ENCODE peak calls at places on chromosome 12, in six cellular contexts. M, N, X, E, G and T are unnamed samples.

GRCh38 chr12:47393403-47393790 is 312.4 kb downstream of the RPAP3 start:
- DNase-seq in M (peak; percentile 20), E (no peak), X (no peak), G (no peak), N (no peak), T (no peak)

GRCh38 chr12:54220092-54220557 is 31.3 kb upstream of the SMUG1 start:
- DNase-seq in N (peak; percentile 61), X (peak; percentile 64), G (no peak), M (peak; percentile 74), E (peak; percentile 61), T (peak; percentile 81)

GRCh38 chr12:10220398-10221077 is 7.9 kb downstream of the GABARAPL1 start:
- DNase-seq in X (peak; percentile 83), G (peak; percentile 60), N (peak; percentile 75), M (peak; percentile 64), E (no peak), T (peak; percentile 93)

GRCh38 chr12:50052964-50053363 is 4.4 kb upstream of the ASIC1 start:
- DNase-seq in E (no peak), N (no peak), M (no peak), X (no peak), G (peak; percentile 4), T (no peak)

GRCh38 chr12:124904306-124905098 is 9.9 kb downstream of the UBC start:
- DNase-seq in E (peak; percentile 89), N (peak; percentile 83), X (peak; percentile 86), M (peak; percentile 94), G (peak; percentile 87), T (peak; percentile 93)

GRCh38 chr12:14993537-14994266 is 20.9 kb downstream of the PDE6H start:
- DNase-seq in E (no peak), X (no peak), G (no peak), N (no peak), M (peak; percentile 68), T (no peak)

GRCh38 chr12:23099604-23100003 is 474.6 kb downstream of the ETNK1 start:
- DNase-seq in N (no peak), X (no peak), G (no peak), E (no peak), M (no peak), T (no peak)

GRCh38 chr12:122516544-122517361 is 10.0 kb downstream of the RSRC2 start:
- DNase-seq in G (no peak), M (no peak), N (no peak), E (no peak), X (no peak), T (no peak)

GRCh38 chr12:117114784-117115183 is 15.6 kb upstream of the TESC start:
- DNase-seq in X (no peak), E (peak; percentile 47), M (no peak), N (no peak), G (no peak), T (no peak)

GRCh38 chr12:45336331-45336730 is 120.4 kb downstream of the ANO6 start:
- DNase-seq in E (no peak), G (no peak), X (no peak), N (no peak), M (peak; percentile 99), T (no peak)

GRCh38 chr12:45235087-45236025 is 19.5 kb downstream of the ANO6 start:
- DNase-seq in X (no peak), G (peak; percentile 49), N (no peak), E (no peak), M (peak; percentile 69), T (no peak)

GRCh38 chr12:65229441-65229840 is 49.0 kb upstream of the MSRB3 start:
- DNase-seq in M (peak; percentile 81), N (no peak), E (no peak), G (no peak), X (no peak), T (no peak)

GRCh38 chr12:80412343-80412953 is 31.6 kb upstream of the PTPRQ start:
- DNase-seq in N (no peak), M (peak; percentile 69), X (peak; percentile 8), E (no peak), G (no peak), T (no peak)

GRCh38 chr12:55955800-55956508 is 9.9 kb downstream of the PMEL start:
- DNase-seq in G (no peak), N (no peak), E (no peak), X (no peak), M (peak; percentile 76), T (no peak)
- TF ChIP-seq CTCF in G (no peak), N (no peak), E (peak; percentile 11), X (peak; percentile 8), M (peak; percentile 51), T (no peak)

GRCh38 chr12:112134731-112135130 is 9.4 kb downstream of the TRAFD1 start:
- DNase-seq in G (no peak), M (no peak), E (no peak), N (no peak), X (no peak), T (no peak)
- H3K36me3 ChIP-seq in G (peaks cover 67% of the 10 kb centered on the region), M (peaks cover 53% of the 10 kb centered on the region), E (peaks cover 57% of the 10 kb centered on the region), N (peaks cover 54% of the 10 kb centered on the region), X (peaks cover 46% of the 10 kb centered on the region), T (peaks cover 52% of the 10 kb centered on the region)

DNA sequence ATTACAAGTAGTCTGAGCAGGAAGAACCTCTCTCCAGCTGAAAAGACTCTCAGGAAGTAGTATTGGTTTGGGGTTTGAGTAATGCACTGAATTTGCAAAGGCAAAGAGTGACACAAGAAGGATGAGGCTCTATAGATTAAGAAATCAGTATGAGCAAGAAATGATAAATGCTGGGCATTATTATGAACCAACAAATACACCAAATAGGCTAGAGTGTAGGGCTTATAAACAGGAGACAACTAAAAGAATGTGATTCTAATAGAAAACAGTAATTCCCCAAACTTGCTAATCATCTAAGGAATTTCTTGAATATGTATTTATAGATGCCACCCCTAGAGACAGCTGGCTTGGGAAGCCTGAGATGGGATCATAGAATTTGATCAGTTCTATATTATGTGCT is 2.6 kb upstream of the SLC35E3 start:
- DNase-seq in G (no peak), E (no peak), X (no peak), M (no peak), N (no peak), T (no peak)
- H3K4me1 ChIP-seq in G (peaks cover 24% of the 10 kb centered on the region), E (no peaks in the 10 kb centered on the region), X (no peaks in the 10 kb centered on the region), M (no peaks in the 10 kb centered on the region), N (peaks cover 29% of the 10 kb centered on the region), T (peaks cover 12% of the 10 kb centered on the region)

DNA sequence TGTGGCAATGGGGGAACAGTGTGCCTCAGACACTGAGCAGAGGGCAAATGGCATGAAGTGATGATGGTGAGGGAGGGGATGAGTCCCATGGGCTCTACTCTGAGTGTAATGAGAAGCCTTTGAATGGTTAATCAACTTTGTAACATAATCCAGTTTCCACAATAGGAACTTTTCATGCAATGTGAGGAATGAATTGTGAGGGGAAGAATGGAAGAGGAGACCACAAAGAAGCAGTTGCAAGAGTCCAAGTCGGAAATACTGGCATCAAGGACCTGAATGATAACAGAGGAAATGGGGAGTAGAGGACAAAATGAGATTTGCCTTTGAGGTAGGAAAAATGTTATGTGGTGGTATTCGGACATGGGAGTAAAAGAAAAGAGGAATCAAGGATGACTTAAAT is 476.9 kb upstream of the PRICKLE1 start:
- DNase-seq in N (no peak), E (no peak), M (no peak), X (no peak), G (no peak), T (no peak)
- TF ChIP-seq CTCF in N (no peak), E (no peak), M (no peak), X (no peak), G (no peak), T (no peak)

GRCh38 chr12:56241424-56242205 is 11.8 kb downstream of the SLC39A5 start:
- DNase-seq in E (no peak), G (no peak), M (no peak), X (no peak), N (no peak), T (no peak)
- H3K36me3 ChIP-seq in E (peaks cover 79% of the 10 kb centered on the region), G (peaks cover 81% of the 10 kb centered on the region), M (peaks cover 73% of the 10 kb centered on the region), X (peaks cover 23% of the 10 kb centered on the region), N (peaks cover 74% of the 10 kb centered on the region), T (peaks cover 72% of the 10 kb centered on the region)

GRCh38 chr12:12007713-12008231 is 63.0 kb upstream of the BCL2L14 start:
- DNase-seq in G (no peak), M (no peak), X (no peak), E (no peak), N (no peak), T (no peak)
- H3K4me1 ChIP-seq in G (peaks cover 12% of the 10 kb centered on the region), M (peaks cover 7% of the 10 kb centered on the region), X (peaks cover 3% of the 10 kb centered on the region), E (peaks cover 13% of the 10 kb centered on the region), N (no peaks in the 10 kb centered on the region), T (peaks cover 10% of the 10 kb centered on the region)

GRCh38 chr12:131911851-131912525 is 17.1 kb upstream of the PUS1 start:
- DNase-seq in G (no peak), M (no peak), X (no peak), N (no peak), E (no peak), T (no peak)
- TF ChIP-seq CTCF in G (no peak), M (peak; percentile 4), X (no peak), N (no peak), E (no peak), T (no peak)

GRCh38 chr12:111457071-111457470 is 51.3 kb downstream of the SH2B3 start:
- DNase-seq in X (no peak), M (no peak), N (no peak), E (no peak), G (no peak), T (no peak)

GRCh38 chr12:111454311-111454710 is 48.6 kb downstream of the SH2B3 start:
- DNase-seq in E (no peak), N (no peak), M (no peak), G (no peak), X (no peak), T (peak; percentile 32)

GRCh38 chr12:111453071-111453989 is 47.6 kb downstream of the SH2B3 start:
- DNase-seq in M (no peak), G (no peak), X (no peak), E (no peak), N (no peak), T (peak; percentile 40)

GRCh38 chr12:111455448-111456320 is 50.0 kb downstream of the SH2B3 start:
- DNase-seq in M (peak; percentile 81), E (no peak), G (no peak), N (no peak), X (no peak), T (peak; percentile 52)

GRCh38 chr12:111454716-111455447 is 49.2 kb downstream of the SH2B3 start:
- DNase-seq in E (no peak), G (no peak), N (no peak), X (no peak), M (no peak), T (peak; percentile 50)
- H3K36me3 ChIP-seq in E (peaks cover 94% of the 10 kb centered on the region), G (peaks cover 98% of the 10 kb centered on the region), N (peaks cover 62% of the 10 kb centered on the region), X (peaks cover 29% of the 10 kb centered on the region), M (peaks cover 66% of the 10 kb centered on the region), T (peaks cover 52% of the 10 kb centered on the region)

DNA sequence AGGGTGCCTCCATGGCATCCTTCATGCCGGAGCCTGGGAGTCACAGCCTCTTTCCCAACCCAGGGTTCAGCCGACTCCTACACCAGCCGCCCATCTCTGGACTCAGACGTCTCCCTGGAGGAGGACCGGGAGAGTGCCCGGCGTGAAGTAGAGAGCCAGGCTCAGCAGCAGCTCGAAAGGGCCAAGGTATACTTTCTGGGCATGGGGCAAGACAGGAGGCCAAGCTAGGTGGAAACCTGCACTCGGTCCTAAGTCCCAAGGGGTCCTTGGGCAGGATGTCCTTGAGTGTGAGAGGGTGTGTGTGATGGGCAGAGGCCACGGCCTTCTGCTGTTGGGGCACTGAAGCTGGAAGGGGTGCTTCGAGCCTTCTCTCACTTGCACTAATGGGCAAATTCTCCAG is 5.0 kb downstream of the CACNB3 start:
- DNase-seq in G (no peak), E (no peak), M (no peak), X (no peak), N (no peak), T (no peak)
- H3K4me1 ChIP-seq in G (no peaks in the 10 kb centered on the region), E (no peaks in the 10 kb centered on the region), M (peaks cover 10% of the 10 kb centered on the region), X (peaks cover 2% of the 10 kb centered on the region), N (peaks cover 13% of the 10 kb centered on the region), T (no peaks in the 10 kb centered on the region)